ENCODE peak calls at places on chromosomes 7 and 10, in five cellular contexts. T is endodermal cell, E is endothelial cell, U is Panc1, S is BE2C. J is an unnamed sample.

GRCh38 chr7:83581667-83582435 is 67.1 kb downstream of the SEMA3E start:
- DNase-seq in U (no peak), T (no peak), S (no peak), E (no peak), J (no peak)

GRCh38 chr10:122974034-122974433 is 6.2 kb upstream of the PSTK start:
- DNase-seq in T (no peak), E (no peak), S (peak; percentile 51), U (no peak), J (no peak)

GRCh38 chr10:114103286-114103685 is 59.6 kb downstream of the ADRB1 start:
- DNase-seq in T (no peak), S (peak; percentile 15), U (peak; percentile 50), E (no peak), J (no peak)

GRCh38 chr10:77970869-77971803 is 44.6 kb upstream of the DLG5 start:
- DNase-seq in T (no peak), E (no peak), U (peak; percentile 61), S (peak; percentile 50), J (no peak)

GRCh38 chr10:91772461-91772860 is 25.8 kb upstream of the TNKS2 start:
- DNase-seq in S (no peak), T (no peak), U (no peak), E (no peak), J (no peak)

GRCh38 chr10:14812271-14812670 is 25.6 kb downstream of the CDNF start:
- DNase-seq in S (no peak), U (no peak), E (no peak), T (no peak), J (no peak)

GRCh38 chr7:66301737-66302136 is 96.6 kb downstream of the TPST1 start:
- DNase-seq in U (no peak), T (no peak), S (no peak), E (no peak), J (no peak)

GRCh38 chr7:27553288-27553687 is 109.4 kb downstream of the HIBADH start:
- DNase-seq in E (no peak), U (no peak), S (peak; percentile 31), T (no peak), J (no peak)

GRCh38 chr7:124764071-124764846 is 1.3 kb downstream of the GPR37 start:
- DNase-seq in E (peak; percentile 9), S (no peak), T (peak; percentile 67), U (no peak), J (no peak)

GRCh38 chr7:158070222-158070920 is 517.3 kb downstream of the PTPRN2 start:
- DNase-seq in S (no peak), U (no peak), T (no peak), E (no peak), J (no peak)

GRCh38 chr10:34815174-34816066 is at the start of gene PARD3:
- DNase-seq in T (peak; percentile 91), S (peak; percentile 84), E (peak; percentile 65), U (no peak), J (peak; percentile 87)

GRCh38 chr7:13834328-13834761 is 155.1 kb downstream of the ETV1 start:
- DNase-seq in E (no peak), T (peak; percentile 77), S (no peak), U (no peak), J (no peak)

GRCh38 chr10:56212951-56213350 is 148.1 kb downstream of the ZWINT start:
- DNase-seq in S (no peak), U (no peak), T (no peak), E (no peak), J (no peak)

GRCh38 chr7:132575336-132575986 is 809 bp downstream of the PLXNA4 start:
- DNase-seq in U (no peak), S (peak; percentile 70), E (peak; percentile 36), T (peak; percentile 83), J (no peak)

GRCh38 chr10:57948796-57949195 is 318.9 kb downstream of the IPMK start:
- DNase-seq in S (no peak), E (no peak), U (no peak), T (no peak), J (no peak)

GRCh38 chr10:70726909-70727495 is 54.7 kb downstream of the ADAMTS14 start:
- DNase-seq in E (no peak), U (no peak), T (no peak), S (no peak), J (no peak)

GRCh38 chr7:1087952-1088920 is at the start of gene GPER1:
- DNase-seq in T (peak; percentile 83), E (no peak), S (peak; percentile 67), U (no peak), J (no peak)

GRCh38 chr7:83751217-83751616 is 102.3 kb upstream of the SEMA3E start:
- DNase-seq in E (no peak), U (no peak), T (no peak), S (no peak), J (no peak)

GRCh38 chr10:123569436-123570010 is 96.6 kb upstream of the GPR26 start:
- DNase-seq in E (no peak), S (no peak), U (no peak), T (peak; percentile 34), J (peak; percentile 73)

GRCh38 chr7:129975309-129975708 is 22.5 kb upstream of the UBE2H start:
- DNase-seq in E (no peak), T (no peak), U (no peak), S (no peak), J (no peak)

GRCh38 chr7:149469806-149470205 is 8.9 kb upstream of the ZNF777 start:
- DNase-seq in E (no peak), U (no peak), S (no peak), T (no peak), J (peak; percentile 60)

GRCh38 chr10:101995451-101996063 is 60.4 kb downstream of the ARMH3 start:
- DNase-seq in E (no peak), S (no peak), U (no peak), T (no peak), J (no peak)

DNA sequence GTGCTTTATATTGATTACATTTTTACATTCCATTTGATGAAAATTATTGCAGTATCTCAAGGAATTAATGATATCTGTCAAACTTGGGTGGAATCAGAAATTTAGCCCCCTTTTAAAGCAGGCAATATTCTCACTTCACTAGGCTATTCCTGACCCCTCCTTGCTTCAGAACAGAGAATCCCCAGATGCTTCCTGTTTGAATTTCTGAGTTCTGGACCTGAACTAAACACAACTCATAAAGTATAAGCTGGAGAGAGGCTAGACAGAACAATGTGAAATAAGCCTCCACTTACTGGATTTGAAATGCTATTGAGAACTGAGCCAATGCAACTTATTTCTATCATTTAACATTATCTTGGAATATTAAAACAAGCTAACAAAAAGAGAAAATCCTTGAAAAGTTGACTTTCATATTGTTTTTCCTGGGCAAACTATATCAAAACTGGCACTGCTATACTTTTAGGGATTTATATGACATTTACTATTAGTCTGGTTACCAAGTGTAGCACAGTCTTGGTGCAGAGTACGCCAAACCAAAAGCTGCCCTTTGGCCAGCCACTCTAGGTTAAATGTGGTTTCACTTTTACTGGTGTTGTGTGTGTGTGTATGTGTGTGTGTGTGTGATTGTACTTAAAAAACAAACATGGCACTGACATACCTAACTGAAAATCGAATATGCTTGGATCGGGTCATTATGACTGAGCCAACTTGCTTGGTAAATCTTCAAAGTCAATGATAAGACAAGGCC is 19.0 kb upstream of the AGMO start:
- DNase-seq in T (no peak), U (no peak), E (no peak), S (no peak), J (no peak)
- TF ChIP-seq CTCF in T (no peak), U (no peak), E (no peak), S (no peak), J (no peak)

GRCh38 chr10:119668461-119668860 is 17.3 kb downstream of the BAG3 start:
- DNase-seq in E (no peak), S (no peak), T (no peak), U (no peak), J (no peak)

GRCh38 chr10:119669331-119669730 is 18.2 kb downstream of the BAG3 start:
- DNase-seq in E (no peak), S (no peak), U (no peak), T (no peak), J (no peak)

GRCh38 chr10:119666709-119667004 is 15.5 kb downstream of the BAG3 start:
- DNase-seq in U (no peak), E (no peak), T (no peak), S (no peak), J (no peak)

GRCh38 chr10:119665901-119666708 is 14.9 kb downstream of the BAG3 start:
- DNase-seq in E (no peak), S (no peak), U (no peak), T (no peak), J (no peak)

DNA sequence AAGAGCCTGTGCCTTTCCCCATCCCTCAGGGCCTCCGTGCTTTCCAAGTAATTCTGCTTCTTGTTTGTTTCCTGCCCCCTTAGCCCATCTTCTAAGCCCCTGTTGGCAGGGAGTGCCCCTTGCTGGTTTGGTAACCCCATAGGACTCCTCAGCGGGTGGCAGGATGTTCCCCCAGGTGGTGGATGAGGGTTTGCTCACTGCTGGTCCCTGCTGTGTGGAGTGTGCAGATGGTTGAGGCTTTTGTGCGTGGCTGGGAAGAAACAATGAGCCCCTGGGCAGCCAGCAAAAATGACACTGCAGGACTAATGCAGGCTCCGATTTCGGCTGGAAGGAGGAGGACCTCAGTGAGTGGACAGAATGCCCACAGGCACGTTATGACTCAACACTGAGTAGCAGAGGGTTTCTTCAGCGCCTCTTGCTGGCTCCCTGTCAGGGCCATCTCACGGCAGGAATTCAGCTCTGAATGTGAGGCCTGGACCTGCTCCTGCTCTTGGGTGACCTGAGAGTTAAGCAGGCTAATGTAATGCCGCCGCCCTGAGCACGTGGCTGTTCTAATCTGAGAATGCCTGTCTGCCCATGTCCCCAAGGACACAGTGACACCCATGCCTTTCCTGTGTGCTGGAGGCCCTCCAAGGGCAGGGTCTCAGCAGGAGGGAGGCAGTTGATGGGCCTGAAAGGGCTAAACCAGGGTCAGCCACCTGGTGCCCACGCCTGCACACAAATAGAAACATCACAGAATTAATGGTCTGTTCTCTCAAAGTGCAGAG is 16.6 kb downstream of the BAG3 start:
- DNase-seq in T (peak; percentile 67), E (no peak), U (peak; percentile 85), S (peak; percentile 72), J (peak; percentile 92)
- TF ChIP-seq CTCF in T (no peak), E (no peak), U (no peak), S (peak; percentile 11), J (peak; percentile 9)

DNA sequence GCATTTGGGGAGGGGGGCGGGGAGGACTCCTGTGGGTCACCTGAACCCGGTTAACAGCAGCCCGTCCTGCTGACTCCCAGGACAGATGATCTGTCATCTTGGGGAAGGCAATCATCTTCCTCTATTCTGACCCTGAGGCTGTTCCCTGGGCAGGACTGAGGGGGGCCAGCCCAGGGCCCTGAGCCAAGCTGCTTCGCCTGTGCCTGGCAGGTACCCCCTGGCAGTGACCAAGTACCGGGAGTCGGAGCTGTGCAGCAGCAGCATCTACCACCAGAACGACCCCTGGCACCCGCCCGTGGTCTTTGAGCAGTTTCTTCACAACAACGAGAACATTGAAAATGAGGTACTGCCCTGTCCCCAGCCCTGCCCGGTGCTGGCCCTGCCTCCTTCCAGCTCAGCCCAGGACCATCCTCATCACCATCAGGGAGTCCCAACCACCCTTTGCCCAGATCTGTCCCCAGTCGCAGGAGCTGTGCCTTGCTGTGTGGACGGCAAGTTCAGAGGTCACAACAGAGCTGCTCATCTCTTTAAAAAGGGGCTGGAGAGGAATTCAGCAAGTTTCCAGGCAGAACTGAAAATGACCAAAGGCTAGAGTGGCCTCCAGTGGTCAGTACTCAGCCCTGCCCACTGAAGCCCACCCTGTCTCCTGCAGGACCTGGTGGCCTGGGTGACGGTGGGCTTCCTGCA is 8.1 kb downstream of the AOC1 start:
- DNase-seq in E (no peak), U (no peak), T (peak; percentile 38), S (no peak), J (peak; percentile 79)
- TF ChIP-seq CTCF in E (no peak), U (no peak), T (no peak), S (no peak), J (no peak)

DNA sequence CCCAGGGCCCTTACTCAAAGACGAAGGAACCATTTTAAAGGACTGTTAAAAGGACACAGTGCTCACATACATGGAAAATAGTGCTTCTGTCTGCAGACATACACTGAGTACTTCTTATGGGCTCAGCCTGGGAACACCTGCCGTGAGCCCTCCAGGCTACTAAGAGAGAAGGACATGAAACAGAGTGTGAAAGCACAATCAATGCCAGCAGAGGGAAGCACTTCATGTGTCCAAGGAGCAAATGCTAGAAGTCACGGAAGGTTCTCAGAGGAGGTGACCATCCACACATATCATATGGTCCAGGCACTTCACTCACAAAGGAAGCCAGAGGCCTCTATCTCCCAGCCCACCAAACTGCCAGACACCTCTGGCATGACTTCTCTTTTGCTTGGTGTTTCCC is 15.5 kb downstream of the ELMO1 start:
- DNase-seq in T (peak; percentile 70), S (no peak), E (no peak), U (no peak), J (no peak)
- TF ChIP-seq CTCF in T (peak; percentile 69), S (peak; percentile 9), E (no peak), U (peak; percentile 34), J (no peak)